ENCODE peak calls at places on chromosomes 12 and 14, in eight cellular contexts. One of them, this sample, is unnamed.

GRCh38 chr14:90671382-90671781 is 144.8 kb downstream of the TTC7B start:
- DNase-seq in hepatocyte: no peak
- DNase-seq in HCT116: no peak
- DNase-seq in K562: no peak
- DNase-seq in IMR-90: no peak
- DNase-seq in GM23338: no peak
- DNase-seq in H9: no peak
- DNase-seq in PC-3: no peak
- DNase-seq in this sample: no peak

GRCh38 chr12:119158004-119158776 is 20.5 kb upstream of the HSPB8 start:
- DNase-seq in HCT116: no peak
- DNase-seq in H9: no peak
- DNase-seq in hepatocyte: no peak
- DNase-seq in IMR-90: no peak
- DNase-seq in GM23338: no peak
- DNase-seq in PC-3: no peak
- DNase-seq in K562: no peak
- DNase-seq in this sample: no peak

GRCh38 chr14:33364536-33364935 is 425.9 kb downstream of the NPAS3 start:
- DNase-seq in HCT116: no peak
- DNase-seq in hepatocyte: no peak
- DNase-seq in IMR-90: no peak
- DNase-seq in K562: no peak
- DNase-seq in H9: no peak
- DNase-seq in PC-3: no peak
- DNase-seq in GM23338: peak
- DNase-seq in this sample: peak

GRCh38 chr12:109738209-109738608 is 24.6 kb downstream of the FAM222A start:
- DNase-seq in PC-3: no peak
- DNase-seq in H9: no peak
- DNase-seq in hepatocyte: no peak
- DNase-seq in IMR-90: no peak
- DNase-seq in HCT116: no peak
- DNase-seq in GM23338: no peak
- DNase-seq in K562: no peak
- DNase-seq in this sample: no peak

GRCh38 chr12:93000026-93000425 is 70.9 kb upstream of the EEA1 start:
- DNase-seq in hepatocyte: no peak
- DNase-seq in K562: no peak
- DNase-seq in GM23338: no peak
- DNase-seq in PC-3: peak
- DNase-seq in H9: no peak
- DNase-seq in IMR-90: no peak
- DNase-seq in HCT116: no peak
- DNase-seq in this sample: no peak

GRCh38 chr12:62744551-62744950 is 190.4 kb downstream of the PPM1H start:
- DNase-seq in PC-3: no peak
- DNase-seq in K562: no peak
- DNase-seq in hepatocyte: no peak
- DNase-seq in GM23338: no peak
- DNase-seq in H9: no peak
- DNase-seq in IMR-90: peak
- DNase-seq in HCT116: no peak
- DNase-seq in this sample: no peak

GRCh38 chr12:12319501-12320322 is 30.3 kb downstream of the MANSC1 start:
- DNase-seq in IMR-90: no peak
- DNase-seq in hepatocyte: peak
- DNase-seq in HCT116: no peak
- DNase-seq in K562: no peak
- DNase-seq in GM23338: peak
- DNase-seq in PC-3: no peak
- DNase-seq in H9: no peak
- DNase-seq in this sample: no peak

GRCh38 chr12:79016181-79016580 is 151.6 kb downstream of the SYT1 start:
- DNase-seq in hepatocyte: no peak
- DNase-seq in H9: no peak
- DNase-seq in K562: no peak
- DNase-seq in PC-3: no peak
- DNase-seq in GM23338: no peak
- DNase-seq in IMR-90: no peak
- DNase-seq in HCT116: no peak
- DNase-seq in this sample: no peak

GRCh38 chr12:6866163-6866919 is 990 bp upstream of the TPI1 start:
- DNase-seq in PC-3: no peak
- DNase-seq in IMR-90: no peak
- DNase-seq in hepatocyte: no peak
- DNase-seq in K562: peak
- DNase-seq in H9: peak
- DNase-seq in HCT116: no peak
- DNase-seq in GM23338: peak
- DNase-seq in this sample: peak

GRCh38 chr14:35964736-35965135 is 138.6 kb downstream of the BRMS1L start:
- DNase-seq in PC-3: no peak
- DNase-seq in H9: no peak
- DNase-seq in IMR-90: no peak
- DNase-seq in hepatocyte: no peak
- DNase-seq in HCT116: no peak
- DNase-seq in K562: no peak
- DNase-seq in GM23338: peak
- DNase-seq in this sample: no peak

GRCh38 chr14:54699735-54700134 is 132.8 kb downstream of the SAMD4A start:
- DNase-seq in K562: no peak
- DNase-seq in GM23338: no peak
- DNase-seq in HCT116: no peak
- DNase-seq in hepatocyte: no peak
- DNase-seq in PC-3: no peak
- DNase-seq in IMR-90: no peak
- DNase-seq in H9: no peak
- DNase-seq in this sample: no peak

GRCh38 chr12:41437578-41437977 is 249.5 kb downstream of the PDZRN4 start:
- DNase-seq in PC-3: no peak
- DNase-seq in IMR-90: no peak
- DNase-seq in H9: no peak
- DNase-seq in K562: no peak
- DNase-seq in hepatocyte: no peak
- DNase-seq in HCT116: no peak
- DNase-seq in GM23338: no peak
- DNase-seq in this sample: no peak

GRCh38 chr14:100239200-100239839 is 376 bp downstream of the YY1 start:
- DNase-seq in H9: no peak
- DNase-seq in GM23338: no peak
- DNase-seq in HCT116: no peak
- DNase-seq in hepatocyte: peak
- DNase-seq in K562: peak
- DNase-seq in IMR-90: no peak
- DNase-seq in PC-3: no peak
- DNase-seq in this sample: no peak

GRCh38 chr12:8913702-8914032 is 642 bp upstream of the PHC1 start:
- DNase-seq in K562: no peak
- DNase-seq in GM23338: no peak
- DNase-seq in PC-3: no peak
- DNase-seq in IMR-90: no peak
- DNase-seq in H9: no peak
- DNase-seq in hepatocyte: peak
- DNase-seq in HCT116: no peak
- DNase-seq in this sample: no peak

GRCh38 chr12:130118181-130118580 is 44.1 kb upstream of the FZD10 start:
- DNase-seq in H9: no peak
- DNase-seq in PC-3: no peak
- DNase-seq in hepatocyte: no peak
- DNase-seq in GM23338: no peak
- DNase-seq in IMR-90: no peak
- DNase-seq in K562: no peak
- DNase-seq in HCT116: no peak
- DNase-seq in this sample: no peak

DNA sequence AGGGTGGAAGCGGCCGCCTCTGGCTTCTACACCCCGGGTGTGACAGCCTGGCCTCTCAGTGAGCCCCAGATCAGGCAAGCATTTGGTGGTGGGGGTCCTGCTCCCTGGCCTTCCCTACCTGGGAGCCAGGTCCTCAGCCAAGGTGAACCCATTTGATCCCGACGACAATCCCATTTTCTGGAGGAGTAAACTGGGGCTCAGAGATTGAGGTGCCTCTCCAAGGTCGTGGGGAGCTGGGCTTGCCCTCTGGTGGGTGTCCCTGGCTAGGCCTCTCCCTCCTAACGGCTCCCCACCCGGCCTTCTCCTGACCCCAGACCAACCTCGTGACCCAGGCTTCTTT is 2.7 kb upstream of the EXOC3L4 start:
- DNase-seq in hepatocyte: no peak
- DNase-seq in IMR-90: no peak
- DNase-seq in HCT116: no peak
- DNase-seq in H9: no peak
- DNase-seq in GM23338: no peak
- DNase-seq in PC-3: no peak
- DNase-seq in K562: no peak
- DNase-seq in this sample: no peak
- H2AFZ ChIP-seq in hepatocyte: peak
- H2AFZ ChIP-seq in IMR-90: peak
- H2AFZ ChIP-seq in HCT116: peak
- H2AFZ ChIP-seq in H9: no peak
- H2AFZ ChIP-seq in GM23338: no peak
- H2AFZ ChIP-seq in PC-3: peak
- H2AFZ ChIP-seq in K562: peak
- H2AFZ ChIP-seq in this sample: no peak

GRCh38 chr12:65155784-65156183 is 13.6 kb upstream of the LEMD3 start:
- DNase-seq in GM23338: no peak
- DNase-seq in H9: no peak
- DNase-seq in HCT116: no peak
- DNase-seq in K562: no peak
- DNase-seq in hepatocyte: no peak
- DNase-seq in IMR-90: no peak
- DNase-seq in PC-3: no peak
- DNase-seq in this sample: no peak

GRCh38 chr12:65157091-65157490 is 12.3 kb upstream of the LEMD3 start:
- DNase-seq in K562: no peak
- DNase-seq in PC-3: no peak
- DNase-seq in GM23338: no peak
- DNase-seq in HCT116: no peak
- DNase-seq in H9: no peak
- DNase-seq in IMR-90: no peak
- DNase-seq in hepatocyte: no peak
- DNase-seq in this sample: no peak

GRCh38 chr12:65152586-65152985 is 16.8 kb upstream of the LEMD3 start:
- DNase-seq in IMR-90: no peak
- DNase-seq in K562: no peak
- DNase-seq in H9: no peak
- DNase-seq in hepatocyte: no peak
- DNase-seq in HCT116: no peak
- DNase-seq in PC-3: no peak
- DNase-seq in GM23338: no peak
- DNase-seq in this sample: no peak

GRCh38 chr12:65152012-65152411 is 17.4 kb upstream of the LEMD3 start:
- DNase-seq in K562: no peak
- DNase-seq in IMR-90: no peak
- DNase-seq in hepatocyte: no peak
- DNase-seq in HCT116: no peak
- DNase-seq in H9: no peak
- DNase-seq in GM23338: no peak
- DNase-seq in PC-3: peak
- DNase-seq in this sample: no peak

DNA sequence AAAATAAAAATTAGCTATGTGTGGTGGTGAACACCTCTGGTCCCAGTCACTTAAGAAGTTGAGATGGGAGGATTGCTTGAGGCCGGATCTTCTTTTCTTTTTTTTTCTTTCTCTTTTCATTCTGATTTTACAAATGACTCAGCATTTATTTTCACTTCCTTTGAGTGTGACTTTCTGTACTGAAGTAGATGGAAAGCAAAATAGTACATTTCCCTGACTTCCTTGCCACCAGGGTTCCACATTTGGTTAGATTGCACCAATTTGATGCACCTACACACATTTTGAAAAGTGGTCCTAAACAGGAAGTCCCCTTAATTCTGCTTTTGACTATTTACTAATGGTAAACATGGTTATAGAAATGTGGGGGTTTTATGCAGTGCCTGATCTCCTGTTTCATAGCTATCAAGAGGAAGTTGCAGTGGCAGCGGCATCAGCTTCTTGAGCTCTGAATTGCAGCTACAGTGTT is 13.0 kb upstream of the LEMD3 start:
- DNase-seq in HCT116: no peak
- DNase-seq in hepatocyte: no peak
- DNase-seq in H9: no peak
- DNase-seq in IMR-90: peak
- DNase-seq in GM23338: no peak
- DNase-seq in K562: no peak
- DNase-seq in PC-3: no peak
- DNase-seq in this sample: no peak
- H2AFZ ChIP-seq in HCT116: peak
- H2AFZ ChIP-seq in hepatocyte: no peak
- H2AFZ ChIP-seq in H9: no peak
- H2AFZ ChIP-seq in IMR-90: no peak
- H2AFZ ChIP-seq in GM23338: peak
- H2AFZ ChIP-seq in K562: peak
- H2AFZ ChIP-seq in PC-3: peak
- H2AFZ ChIP-seq in this sample: no peak

DNA sequence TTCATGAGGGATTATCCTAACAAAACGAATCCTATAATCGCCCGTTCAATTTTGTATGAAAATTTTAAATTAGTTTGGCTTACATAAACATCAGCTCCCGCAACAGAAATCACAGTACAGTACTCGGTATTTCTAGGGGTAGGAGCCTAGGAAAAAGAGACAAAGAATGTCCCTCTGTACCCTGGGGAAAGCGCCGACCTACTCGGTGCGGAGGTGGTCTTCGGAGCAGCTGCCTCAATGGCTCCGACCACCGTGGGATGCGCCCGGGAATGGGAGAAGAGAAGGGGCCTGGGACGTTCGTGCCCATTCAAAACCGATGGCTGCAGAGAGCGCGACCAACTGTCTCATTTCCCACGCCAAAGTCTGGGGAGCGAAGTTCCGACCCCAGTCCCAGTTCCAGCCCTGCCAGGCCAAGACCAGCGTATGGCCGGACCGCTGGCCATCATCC is 627 bp downstream of the GNPNAT1 start:
- DNase-seq in GM23338: no peak
- DNase-seq in HCT116: no peak
- DNase-seq in IMR-90: no peak
- DNase-seq in H9: no peak
- DNase-seq in K562: no peak
- DNase-seq in PC-3: no peak
- DNase-seq in hepatocyte: no peak
- DNase-seq in this sample: no peak
- H2AFZ ChIP-seq in GM23338: peak
- H2AFZ ChIP-seq in HCT116: no peak
- H2AFZ ChIP-seq in IMR-90: peak
- H2AFZ ChIP-seq in H9: no peak
- H2AFZ ChIP-seq in K562: peak
- H2AFZ ChIP-seq in PC-3: peak
- H2AFZ ChIP-seq in hepatocyte: peak
- H2AFZ ChIP-seq in this sample: peak

DNA sequence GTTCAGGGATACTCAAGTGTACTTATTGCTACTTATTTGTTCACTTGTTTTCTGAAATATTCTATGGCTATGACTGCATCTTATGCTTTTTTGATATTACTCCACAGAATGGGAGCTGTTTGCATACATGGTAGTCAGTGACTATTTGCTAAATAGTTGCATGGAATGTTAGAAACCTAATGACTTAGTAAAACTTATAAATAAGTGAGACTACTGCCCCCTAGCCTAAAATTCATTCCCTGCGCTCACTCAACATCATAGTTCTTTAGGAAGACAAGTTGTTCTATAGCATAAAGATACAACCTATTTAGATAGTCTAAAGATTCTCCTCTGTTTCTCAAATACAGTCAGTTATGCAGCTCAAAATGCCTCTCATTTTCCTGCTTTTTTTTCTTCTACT is 305.5 kb downstream of the CEP128 start:
- DNase-seq in GM23338: peak
- DNase-seq in H9: no peak
- DNase-seq in HCT116: no peak
- DNase-seq in IMR-90: peak
- DNase-seq in K562: no peak
- DNase-seq in hepatocyte: peak
- DNase-seq in PC-3: peak
- DNase-seq in this sample: peak
- H2AFZ ChIP-seq in GM23338: no peak
- H2AFZ ChIP-seq in H9: no peak
- H2AFZ ChIP-seq in HCT116: no peak
- H2AFZ ChIP-seq in IMR-90: no peak
- H2AFZ ChIP-seq in K562: no peak
- H2AFZ ChIP-seq in hepatocyte: no peak
- H2AFZ ChIP-seq in PC-3: no peak
- H2AFZ ChIP-seq in this sample: no peak

This sample was measured in neural progenitor cell.